ENCODE peak calls at places on chromosomes 2 and 18, in four cellular contexts. V, N, W and L are unnamed samples.

GRCh38 chr2:74833418-74834233 is at the start of gene HK2:
- DNase-seq in N (peak; percentile 75), W (peak; percentile 73), V (peak; percentile 92), L (peak; percentile 93)

GRCh38 chr2:10028988-10029874 is 14.1 kb upstream of the KLF11 start:
- DNase-seq in N (peak; percentile 34), W (no peak), V (peak; percentile 21), L (peak; percentile 86)

GRCh38 chr2:232658217-232658785 is 24.9 kb downstream of the EFHD1 start:
- DNase-seq in V (peak; percentile 26), W (no peak), N (no peak), L (no peak)

GRCh38 chr2:168149431-168149830 is 98.0 kb downstream of the STK39 start:
- DNase-seq in N (no peak), W (no peak), V (no peak), L (no peak)

GRCh38 chr2:77807531-77808215 is 285.5 kb upstream of the LRRTM4 start:
- DNase-seq in W (no peak), N (no peak), V (no peak), L (no peak)

GRCh38 chr2:184472481-184472880 is 125.8 kb upstream of the ZNF804A start:
- DNase-seq in W (no peak), N (no peak), V (no peak), L (no peak)

GRCh38 chr2:73736378-73736777 is 767 bp downstream of the TPRKB start:
- DNase-seq in N (no peak), W (no peak), V (no peak), L (no peak)

GRCh38 chr2:69437751-69438154 is 518 bp upstream of the NFU1 start:
- DNase-seq in N (no peak), W (no peak), V (no peak), L (no peak)

GRCh38 chr2:64406407-64406774 is 47.6 kb upstream of the LGALSL start:
- DNase-seq in W (no peak), N (no peak), V (no peak), L (no peak)

GRCh38 chr2:238158018-238158806 is 558 bp upstream of the ERFE start:
- DNase-seq in V (no peak), W (no peak), N (no peak), L (no peak)

GRCh38 chr2:218877331-218877730 is 3.3 kb upstream of the WNT10A start:
- DNase-seq in N (no peak), V (no peak), W (no peak), L (no peak)

GRCh38 chr2:163405298-163405697 is 330.5 kb downstream of the FIGN start:
- DNase-seq in W (no peak), N (no peak), V (peak; percentile 3), L (no peak)

GRCh38 chr2:201116959-201117734 is 1.2 kb downstream of the CFLAR start:
- DNase-seq in V (peak; percentile 87), W (peak; percentile 81), N (no peak), L (peak; percentile 61)

GRCh38 chr2:154554046-154554445 is 144.4 kb upstream of the KCNJ3 start:
- DNase-seq in N (no peak), V (no peak), W (no peak), L (no peak)

GRCh38 chr2:225310745-225311144 is 88.8 kb upstream of the NYAP2 start:
- DNase-seq in N (no peak), V (no peak), W (no peak), L (no peak)

GRCh38 chr2:42965196-42965595 is 172.8 kb upstream of the HAAO start:
- DNase-seq in N (no peak), W (no peak), V (no peak), L (no peak)

GRCh38 chr18:60247103-60247502 is 125.5 kb downstream of the MC4R start:
- DNase-seq in N (no peak), V (no peak), W (no peak), L (no peak)

GRCh38 chr2:165905854-165906253 is 47.7 kb downstream of the TTC21B start:
- DNase-seq in N (no peak), V (peak; percentile 46), W (peak; percentile 1), L (no peak)

GRCh38 chr2:220442012-220442411 is 814.6 kb downstream of the SLC4A3 start:
- DNase-seq in V (no peak), N (no peak), W (no peak), L (no peak)

GRCh38 chr18:35042389-35043066 is 1.3 kb downstream of the MAPRE2 start:
- DNase-seq in W (no peak), N (no peak), V (peak; percentile 29), L (no peak)

GRCh38 chr2:99803846-99804245 is 314.0 kb upstream of the REV1 start:
- DNase-seq in W (peak; percentile 57), N (no peak), V (peak; percentile 87), L (no peak)